ENCODE peak calls at places on chromosomes 5 and 9, in five cellular contexts. N is AG04450, O is endodermal cell, D is AG04449, F is NCI-H1417. X is an unnamed sample.

GRCh38 chr9:18594837-18595236 is 120.9 kb downstream of the ADAMTSL1 start:
- DNase-seq in D (no peak), N (no peak), O (no peak), F (no peak), X (no peak)

GRCh38 chr5:165887147-165887546 is 2381.7 kb downstream of the MAT2B start:
- DNase-seq in N (no peak), O (no peak), D (no peak), F (no peak), X (no peak)

GRCh38 chr9:130444565-130445221 is at the start of gene ASS1:
- DNase-seq in D (no peak), F (peak), N (no peak), O (peak), X (no peak)

GRCh38 chr5:12413075-12413474 is 508.8 kb upstream of the CTNND2 start:
- DNase-seq in N (no peak), D (no peak), F (no peak), O (peak), X (no peak)

GRCh38 chr9:120965344-120966004 is 38.9 kb upstream of the TRAF1 start:
- DNase-seq in D (no peak), F (peak), O (no peak), N (no peak), X (no peak)

GRCh38 chr9:2622361-2623045 is 916 bp downstream of the VLDLR start:
- DNase-seq in D (no peak), N (no peak), O (peak), F (peak), X (no peak)

GRCh38 chr5:81657386-81657785 is 93.5 kb downstream of the SSBP2 start:
- DNase-seq in F (no peak), O (no peak), D (no peak), N (no peak), X (no peak)

GRCh38 chr5:89128097-89128496 is 245.1 kb upstream of the MEF2C start:
- DNase-seq in D (no peak), N (no peak), F (no peak), O (no peak), X (no peak)

GRCh38 chr5:177602458-177602830 is 2.5 kb downstream of the B4GALT7 start:
- DNase-seq in F (no peak), N (no peak), O (no peak), D (no peak), X (no peak)

GRCh38 chr5:179166886-179167841 is 107.0 kb downstream of the ZNF354C start:
- DNase-seq in N (peak), O (peak), D (no peak), F (peak), X (no peak)

GRCh38 chr9:112535811-112536210 is 49.2 kb downstream of the KIAA1958 start:
- DNase-seq in F (no peak), O (no peak), N (no peak), D (no peak), X (no peak)

GRCh38 chr9:27542519-27542918 is 12.9 kb upstream of the MOB3B start:
- DNase-seq in N (no peak), D (no peak), F (no peak), O (no peak), X (no peak)

GRCh38 chr9:115189686-115190085 is 71.7 kb upstream of the TNC start:
- DNase-seq in F (no peak), D (no peak), O (no peak), N (no peak), X (no peak)

GRCh38 chr9:133862585-133863041 is 124.5 kb upstream of the SARDH start:
- DNase-seq in O (no peak), D (no peak), N (no peak), F (no peak), X (no peak)

GRCh38 chr9:27784999-27785713 is 211.9 kb upstream of the C9orf72 start:
- DNase-seq in D (no peak), O (no peak), F (no peak), N (no peak), X (no peak)

X was measured in amniotic stem cell.